ENCODE peak calls at places on chromosomes 7 and 10, in seven cellular contexts. P, E, A, F, T, D and X are unnamed samples.

GRCh38 chr10:102523250-102524029 is 19.7 kb downstream of the SUFU start:
- DNase-seq in P (peak; percentile 69), E (no peak), A (no peak), F (peak; percentile 85), T (peak; percentile 49), D (no peak), X (peak; percentile 17)

GRCh38 chr7:69186974-69187373 is 411.3 kb upstream of the AUTS2 start:
- DNase-seq in P (no peak), E (no peak), A (no peak), F (no peak), T (no peak), D (no peak), X (no peak)

GRCh38 chr10:88896336-88897018 is 16.4 kb downstream of the STAMBPL1 start:
- DNase-seq in P (no peak), E (no peak), A (no peak), F (no peak), T (no peak), D (no peak), X (no peak)

GRCh38 chr7:107560898-107561516 is 2.7 kb downstream of the COG5 start:
- DNase-seq in P (no peak), E (no peak), A (no peak), F (peak; percentile 47), T (no peak), D (no peak), X (no peak)

GRCh38 chr10:116710021-116710420 is 32.3 kb downstream of the HSPA12A start:
- DNase-seq in P (no peak), E (no peak), A (no peak), F (no peak), T (no peak), D (no peak), X (no peak)

GRCh38 chr10:110436554-110437350 is 61.0 kb upstream of the DUSP5 start:
- DNase-seq in P (peak; percentile 11), E (no peak), A (peak; percentile 3), F (no peak), T (no peak), D (no peak), X (no peak)

GRCh38 chr10:34254596-34254995 is 560.5 kb downstream of the PARD3 start:
- DNase-seq in P (no peak), E (peak; percentile 22), A (peak; percentile 35), F (peak; percentile 75), T (no peak), D (no peak), X (peak; percentile 31)

GRCh38 chr10:18523858-18524257 is 127.5 kb downstream of the NSUN6 start:
- DNase-seq in P (no peak), E (no peak), A (no peak), F (no peak), T (no peak), D (no peak), X (no peak)

GRCh38 chr10:81502677-81503359 is 372.2 kb upstream of the NRG3 start:
- DNase-seq in P (no peak), E (no peak), A (no peak), F (no peak), T (no peak), D (no peak), X (no peak)

GRCh38 chr10:133365461-133366129 is 7.6 kb downstream of the ECHS1 start:
- DNase-seq in P (no peak), E (no peak), A (no peak), F (no peak), T (no peak), D (no peak), X (no peak)

GRCh38 chr7:36546331-36546730 is 156.7 kb downstream of the ANLN start:
- DNase-seq in P (no peak), E (no peak), A (no peak), F (no peak), T (no peak), D (no peak), X (no peak)

GRCh38 chr10:71860243-71861029 is 9.4 kb upstream of the PSAP start:
- DNase-seq in P (peak; percentile 98), E (peak; percentile 95), A (peak; percentile 93), F (peak; percentile 100), T (peak; percentile 99), D (peak; percentile 70), X (peak; percentile 100)

GRCh38 chr7:34991938-34992840 is 45.1 kb downstream of the DPY19L1 start:
- DNase-seq in P (no peak), E (peak; percentile 69), A (no peak), F (peak; percentile 55), T (no peak), D (no peak), X (peak; percentile 10)

GRCh38 chr10:110944997-110945396 is 25.6 kb downstream of the SHOC2 start:
- DNase-seq in P (no peak), E (peak; percentile 10), A (no peak), F (no peak), T (no peak), D (no peak), X (peak; percentile 64)

GRCh38 chr10:43262902-43263466 is 3.9 kb downstream of the RASGEF1A start:
- DNase-seq in P (no peak), E (no peak), A (peak; percentile 8), F (no peak), T (no peak), D (no peak), X (no peak)

GRCh38 chr10:79582096-79582495 is 21.9 kb upstream of the SFTPA2 start:
- DNase-seq in P (no peak), E (no peak), A (no peak), F (no peak), T (no peak), D (no peak), X (no peak)

GRCh38 chr7:71419546-71420337 is 287.8 kb downstream of the GALNT17 start:
- DNase-seq in P (no peak), E (no peak), A (no peak), F (no peak), T (no peak), D (no peak), X (no peak)

GRCh38 chr7:114298011-114298410 is 116.6 kb upstream of the FOXP2 start:
- DNase-seq in P (no peak), E (no peak), A (no peak), F (no peak), T (no peak), D (no peak), X (no peak)

GRCh38 chr7:418636-419280 is 100.9 kb downstream of the PDGFA start:
- DNase-seq in P (no peak), E (no peak), A (no peak), F (no peak), T (no peak), D (no peak), X (no peak)

GRCh38 chr7:123285076-123285700 is 85.4 kb upstream of the SLC13A1 start:
- DNase-seq in P (no peak), E (no peak), A (no peak), F (no peak), T (no peak), D (no peak), X (no peak)

GRCh38 chr7:123283373-123283772 is 83.6 kb upstream of the SLC13A1 start:
- DNase-seq in P (no peak), E (no peak), A (no peak), F (no peak), T (no peak), D (no peak), X (no peak)

DNA sequence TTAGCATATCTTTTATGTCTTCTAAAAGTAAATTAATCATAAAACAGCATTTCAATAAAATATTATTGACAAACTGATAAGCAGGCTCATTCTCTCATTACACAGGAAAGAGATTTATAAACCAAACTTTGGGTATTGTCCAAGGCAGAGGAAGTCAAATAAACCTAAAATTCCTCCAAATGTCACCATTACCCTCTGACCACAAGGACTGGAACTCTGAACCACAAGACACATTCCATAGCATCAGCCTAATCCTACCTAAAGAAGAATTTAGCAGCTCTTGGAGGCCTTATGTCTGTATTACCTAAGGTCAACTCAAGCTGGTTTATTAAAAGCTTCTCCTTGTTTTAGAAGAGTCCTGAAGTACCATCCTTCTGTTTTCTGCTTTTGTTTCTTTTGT is 82.4 kb upstream of the SLC13A1 start:
- DNase-seq in P (no peak), E (no peak), A (no peak), F (peak; percentile 10), T (no peak), D (no peak), X (peak; percentile 17)
- TF ChIP-seq CTCF in P (no peak), E (no peak), A (no peak), F (no peak), T (no peak), D (no peak), X (no peak)

GRCh38 chr7:95993420-95993819 is 221.1 kb downstream of the DYNC1I1 start:
- DNase-seq in P (no peak), E (no peak), A (no peak), F (no peak), T (no peak), D (no peak), X (no peak)
- TF ChIP-seq CTCF in P (no peak), E (no peak), A (no peak), F (no peak), T (no peak), D (no peak), X (no peak)

GRCh38 chr7:32378991-32379390 is 111.2 kb downstream of the LSM5 start:
- DNase-seq in P (no peak), E (no peak), A (no peak), F (no peak), T (no peak), D (no peak), X (no peak)

GRCh38 chr7:32379486-32380115 is 110.6 kb downstream of the LSM5 start:
- DNase-seq in P (no peak), E (no peak), A (no peak), F (no peak), T (no peak), D (no peak), X (no peak)

GRCh38 chr7:32385316-32385956 is 104.7 kb downstream of the LSM5 start:
- DNase-seq in P (no peak), E (no peak), A (no peak), F (no peak), T (no peak), D (no peak), X (no peak)

DNA sequence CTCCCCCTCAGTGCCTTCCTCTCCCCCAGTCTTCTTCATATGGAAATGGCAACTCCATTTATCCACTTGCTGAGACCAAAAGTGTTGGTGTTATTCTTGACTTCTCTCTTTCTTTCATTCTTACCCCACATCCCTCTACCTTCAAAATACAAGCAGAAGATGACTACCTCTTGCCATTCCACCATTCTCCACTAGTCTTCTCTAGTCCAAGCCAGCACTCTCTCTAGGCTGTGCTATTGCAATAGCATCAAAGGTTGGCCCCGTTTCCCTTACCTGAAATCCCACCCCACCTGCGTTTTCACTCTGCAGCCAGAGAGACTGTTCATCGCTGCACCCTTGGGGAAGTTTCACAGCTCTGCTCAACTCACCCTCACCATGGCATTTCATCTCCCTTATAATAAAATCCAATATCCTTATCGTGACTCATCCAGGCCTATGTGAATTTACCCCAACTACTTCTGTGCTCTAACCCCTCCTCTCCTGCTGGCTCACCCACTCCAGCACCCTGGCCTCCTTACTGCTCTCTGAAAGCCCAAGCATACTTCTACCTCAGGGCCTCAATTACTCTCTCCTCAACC is 109.1 kb downstream of the LSM5 start:
- DNase-seq in P (no peak), E (no peak), A (no peak), F (no peak), T (no peak), D (no peak), X (no peak)
- TF ChIP-seq CTCF in P (no peak), E (no peak), A (no peak), F (no peak), T (no peak), D (no peak), X (no peak)

GRCh38 chr7:142389544-142389943 is 131.7 kb upstream of the PRSS58 start:
- DNase-seq in P (no peak), E (no peak), A (peak; percentile 32), F (no peak), T (no peak), D (no peak), X (peak; percentile 49)

GRCh38 chr7:142385528-142386340 is 127.9 kb upstream of the PRSS58 start:
- DNase-seq in P (peak; percentile 58), E (no peak), A (peak; percentile 39), F (peak; percentile 37), T (no peak), D (peak; percentile 83), X (peak; percentile 78)

GRCh38 chr7:142391191-142391992 is 133.5 kb upstream of the PRSS58 start:
- DNase-seq in P (peak; percentile 61), E (no peak), A (no peak), F (no peak), T (no peak), D (peak; percentile 56), X (peak; percentile 18)
- TF ChIP-seq CTCF in P (peak; percentile 26), E (peak; percentile 56), A (no peak), F (peak; percentile 24), T (no peak), D (peak; percentile 70), X (peak; percentile 57)